ENCODE peak calls at places on chromosome 22, in ten cellular contexts. S is prostate gland; F is CD8-positive, alpha-beta memory T cell; C is heart right ventricle; G is thoracic aorta; D is AG04450; P is stomach; X is tibial nerve; Y is IMR-90; J is neuronal stem cell. M is an unnamed sample.

GRCh38 chr22:46967445-46968358 is 205.3 kb downstream of the TBC1D22A start:
- DNase-seq in S (no peak), F (no peak), C (no peak), G (no peak), D (no peak), P (peak), X (no peak), Y (no peak), J (no peak), M (no peak)

GRCh38 chr22:35379146-35379993 is 1.5 kb upstream of the HMOX1 start:
- DNase-seq in S (no peak), F (no peak), C (no peak), G (no peak), D (no peak), P (no peak), X (no peak), Y (no peak), J (no peak), M (no peak)

GRCh38 chr22:35957589-35957988 is 71.0 kb downstream of the RBFOX2 start:
- DNase-seq in S (no peak), F (no peak), C (no peak), G (no peak), D (no peak), P (no peak), X (no peak), Y (no peak), J (no peak), M (no peak)

GRCh38 chr22:36301851-36302250 is 48.9 kb downstream of the APOL1 start:
- DNase-seq in S (no peak), F (no peak), C (no peak), G (no peak), D (peak), P (no peak), X (no peak), Y (peak), J (no peak), M (no peak)

GRCh38 chr22:22983123-22983522 is 87.2 kb upstream of the GNAZ start:
- DNase-seq in S (no peak), F (no peak), C (no peak), G (no peak), D (no peak), P (no peak), X (no peak), Y (no peak), J (no peak), M (no peak)

GRCh38 chr22:35627267-35628041 is 10.3 kb upstream of the MB start:
- DNase-seq in S (peak), F (peak), C (peak), G (peak), D (peak), P (peak), X (peak), Y (peak), J (peak), M (peak)

GRCh38 chr22:37943471-37944198 is 9.8 kb downstream of the C22orf23 start:
- DNase-seq in S (peak), F (no peak), C (no peak), G (no peak), D (no peak), P (no peak), X (no peak), Y (no peak), J (no peak), M (no peak)

GRCh38 chr22:35708917-35709316 is 8.8 kb upstream of the APOL5 start:
- DNase-seq in S (no peak), F (no peak), C (no peak), G (no peak), D (no peak), P (no peak), X (no peak), Y (no peak), J (no peak), M (no peak)

GRCh38 chr22:32793604-32794003 is 7.9 kb upstream of the TIMP3 start:
- DNase-seq in S (no peak), F (no peak), C (no peak), G (no peak), D (no peak), P (no peak), X (no peak), Y (no peak), J (no peak), M (no peak)

GRCh38 chr22:28874061-28874460 is 9.3 kb upstream of the ZNRF3 start:
- DNase-seq in S (no peak), F (no peak), C (no peak), G (no peak), D (no peak), P (no peak), X (no peak), Y (no peak), J (no peak), M (no peak)
- H3K27ac ChIP-seq in S (no peak), F (no peak), C (no peak), G (no peak), D (no peak), P (no peak), X (no peak), Y (no peak), J (no peak), M (no peak)

GRCh38 chr22:44032126-44032730 is 8.1 kb downstream of the PARVB start:
- DNase-seq in S (no peak), F (no peak), C (no peak), G (no peak), D (no peak), P (no peak), X (no peak), Y (peak), J (no peak), M (no peak)

GRCh38 chr22:44030051-44030701 is 6.1 kb downstream of the PARVB start:
- DNase-seq in S (no peak), F (no peak), C (no peak), G (no peak), D (no peak), P (no peak), X (no peak), Y (no peak), J (no peak), M (no peak)

GRCh38 chr22:44029069-44029468 is 5.0 kb downstream of the PARVB start:
- DNase-seq in S (no peak), F (no peak), C (no peak), G (no peak), D (no peak), P (no peak), X (no peak), Y (no peak), J (no peak), M (no peak)

GRCh38 chr22:44031111-44031963 is 7.2 kb downstream of the PARVB start:
- DNase-seq in S (no peak), F (no peak), C (no peak), G (no peak), D (no peak), P (no peak), X (no peak), Y (no peak), J (no peak), M (no peak)

GRCh38 chr22:44030702-44031082 is 6.6 kb downstream of the PARVB start:
- DNase-seq in S (no peak), F (no peak), C (no peak), G (no peak), D (no peak), P (no peak), X (no peak), Y (no peak), J (no peak), M (no peak)
- H3K27ac ChIP-seq in S (no peak), F (no peak), C (peak), G (no peak), D (no peak), P (no peak), X (no peak), Y (no peak), J (no peak), M (no peak)

DNA sequence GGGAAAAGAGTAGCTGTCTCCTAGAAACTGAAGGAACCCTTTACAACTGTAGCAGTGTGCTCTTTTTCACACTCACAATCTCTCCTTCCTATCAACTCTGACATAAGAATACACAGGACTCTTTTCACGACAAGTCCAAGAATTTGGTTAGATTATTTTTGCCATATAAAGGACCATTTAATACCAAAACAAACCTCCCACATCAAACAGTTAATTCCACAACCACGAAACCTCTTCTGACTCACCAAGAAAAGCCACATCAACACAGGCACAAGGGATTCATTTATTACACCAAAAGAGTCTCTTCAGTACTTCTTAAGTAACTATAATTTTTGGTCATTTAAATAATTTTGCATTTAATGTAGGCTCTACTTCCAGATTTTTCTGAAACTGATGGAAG is 222.6 kb upstream of the PITPNB start:
- DNase-seq in S (no peak), F (no peak), C (no peak), G (no peak), D (peak), P (no peak), X (no peak), Y (peak), J (no peak), M (no peak)
- H3K27ac ChIP-seq in S (no peak), F (no peak), C (no peak), G (no peak), D (no peak), P (no peak), X (no peak), Y (no peak), J (no peak), M (no peak)

GRCh38 chr22:29700949-29701927 is 18.6 kb upstream of the CABP7 start:
- DNase-seq in S (no peak), F (no peak), C (no peak), G (no peak), D (no peak), P (no peak), X (no peak), Y (peak), J (no peak), M (no peak)
- H3K27ac ChIP-seq in S (no peak), F (no peak), C (no peak), G (no peak), D (no peak), P (no peak), X (no peak), Y (no peak), J (no peak), M (peak)

DNA sequence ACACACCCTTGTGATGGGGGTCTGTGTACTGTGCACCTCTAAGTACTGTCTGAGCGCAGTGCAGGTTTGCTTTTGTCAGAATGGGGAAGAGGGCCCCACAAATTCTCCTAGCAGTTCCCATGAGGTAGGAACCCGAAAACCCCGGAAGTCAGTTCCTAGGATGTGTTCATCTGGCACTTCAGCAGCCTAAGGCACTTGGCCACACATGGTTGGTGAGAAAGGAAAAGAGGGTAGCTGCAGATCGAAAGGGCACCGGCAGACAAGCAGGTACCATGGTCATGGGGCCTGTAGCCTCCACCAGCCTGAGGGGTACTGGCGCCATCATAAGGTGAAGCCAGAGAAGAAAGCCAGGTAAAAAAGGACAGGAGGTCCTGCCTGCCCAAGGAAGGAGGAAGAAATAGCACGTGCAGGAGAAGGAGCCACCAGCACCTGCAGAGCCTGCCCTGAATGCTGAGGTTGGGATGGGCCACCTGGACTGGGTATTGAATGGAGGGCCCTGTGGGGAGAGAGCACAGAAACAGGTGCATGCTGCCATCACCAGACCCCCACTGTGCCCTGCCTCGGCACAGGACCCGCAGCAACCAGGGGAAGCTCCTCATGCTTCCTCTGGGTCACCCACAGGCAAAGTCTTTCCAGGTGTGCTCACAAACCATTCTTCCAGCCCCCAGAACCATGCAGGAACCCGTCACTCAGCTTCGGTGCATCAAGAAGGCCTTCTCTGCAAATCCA is 8.1 kb upstream of the CASTOR1 start:
- DNase-seq in S (no peak), F (no peak), C (no peak), G (no peak), D (no peak), P (no peak), X (no peak), Y (no peak), J (no peak), M (no peak)
- H3K27ac ChIP-seq in S (peak), F (no peak), C (no peak), G (no peak), D (no peak), P (peak), X (no peak), Y (no peak), J (no peak), M (no peak)

GRCh38 chr22:50131894-50132293 is 38.6 kb upstream of the PANX2 start:
- DNase-seq in S (no peak), F (no peak), C (no peak), G (no peak), D (no peak), P (no peak), X (no peak), Y (no peak), J (no peak), M (no peak)
- H3K27ac ChIP-seq in S (no peak), F (no peak), C (no peak), G (no peak), D (no peak), P (no peak), X (no peak), Y (no peak), J (no peak), M (no peak)